ENCODE peak calls at places on chromosomes 6 and 20, in eight cellular contexts. E, M, F, V, B, Q, G and J are unnamed samples.

GRCh38 chr20:32062776-32063170 is 10.7 kb downstream of the HCK start:
- DNase-seq in E (no peak), M (no peak), F (no peak), V (no peak), B (peak), Q (peak), G (no peak), J (peak)

GRCh38 chr6:33430991-33431879 is 11.4 kb downstream of the SYNGAP1 start:
- DNase-seq in E (peak), M (peak), F (peak), V (no peak), B (peak), Q (peak), G (peak), J (peak)

GRCh38 chr20:63829943-63830820 is 882 bp downstream of the ZBTB46 start:
- DNase-seq in E (no peak), M (no peak), F (peak), V (no peak), B (no peak), Q (no peak), G (no peak), J (no peak)

GRCh38 chr6:111736005-111736607 is 130.4 kb upstream of the TRAF3IP2 start:
- DNase-seq in E (no peak), M (no peak), F (peak), V (no peak), B (no peak), Q (no peak), G (no peak), J (no peak)

GRCh38 chr20:62605996-62606395 is 36.3 kb upstream of the SLCO4A1 start:
- DNase-seq in E (no peak), M (no peak), F (no peak), V (no peak), B (no peak), Q (no peak), G (no peak), J (no peak)

GRCh38 chr6:79048611-79049010 is 29.4 kb downstream of the PHIP start:
- DNase-seq in E (peak), M (no peak), F (peak), V (no peak), B (no peak), Q (no peak), G (peak), J (no peak)

GRCh38 chr20:32626859-32627636 is 41.9 kb upstream of the NOL4L start:
- DNase-seq in E (no peak), M (no peak), F (no peak), V (no peak), B (no peak), Q (no peak), G (no peak), J (peak)

GRCh38 chr6:111812080-111813038 is 60.9 kb downstream of the FYN start:
- DNase-seq in E (no peak), M (no peak), F (no peak), V (no peak), B (no peak), Q (no peak), G (peak), J (no peak)

GRCh38 chr6:101167638-101168037 is 225.9 kb upstream of the GRIK2 start:
- DNase-seq in E (no peak), M (no peak), F (no peak), V (no peak), B (no peak), Q (peak), G (no peak), J (no peak)

GRCh38 chr20:51586005-51586440 is 43.5 kb upstream of the NFATC2 start:
- DNase-seq in E (peak), M (no peak), F (peak), V (no peak), B (no peak), Q (no peak), G (peak), J (no peak)

GRCh38 chr6:68777956-68778355 is 142.9 kb downstream of the ADGRB3 start:
- DNase-seq in E (no peak), M (no peak), F (peak), V (no peak), B (no peak), Q (no peak), G (no peak), J (no peak)

GRCh38 chr6:163254341-163254835 is 160.1 kb upstream of the QKI start:
- DNase-seq in E (no peak), M (no peak), F (no peak), V (no peak), B (no peak), Q (no peak), G (no peak), J (no peak)

GRCh38 chr6:158041370-158041769 is 59.7 kb downstream of the SYNJ2 start:
- DNase-seq in E (no peak), M (no peak), F (no peak), V (no peak), B (no peak), Q (no peak), G (no peak), J (no peak)